ENCODE peak calls at places on chromosomes 13 and 19, in six cellular contexts. F, N, W, C, J and B are unnamed samples.

GRCh38 chr19:51081476-51081875 is 1.2 kb downstream of the KLK14 start:
- DNase-seq in F (no peak), W (no peak), N (no peak), C (no peak), J (no peak), B (no peak)

GRCh38 chr19:18112989-18113478 is 15.5 kb downstream of the MAST3 start:
- DNase-seq in C (peak), J (no peak), N (peak), F (peak), W (no peak), B (peak)

GRCh38 chr19:18023596-18024212 is 15.7 kb downstream of the ARRDC2 start:
- DNase-seq in J (no peak), F (peak), N (no peak), W (no peak), C (peak), B (no peak)

GRCh38 chr13:47170971-47171370 is 274.1 kb upstream of the HTR2A start:
- DNase-seq in N (no peak), C (no peak), J (no peak), W (no peak), F (no peak), B (no peak)

GRCh38 chr19:42571136-42571535 is 23.6 kb downstream of the CEACAM8 start:
- DNase-seq in W (no peak), J (no peak), F (no peak), C (no peak), N (no peak), B (no peak)

GRCh38 chr13:97982286-97982685 is 28.8 kb downstream of the IPO5 start:
- DNase-seq in F (no peak), J (no peak), C (no peak), W (no peak), N (no peak), B (no peak)

GRCh38 chr19:7349961-7350711 is 1.4 kb downstream of the ARHGEF18 start:
- DNase-seq in C (no peak), F (no peak), N (no peak), J (no peak), W (no peak), B (no peak)

GRCh38 chr19:33535176-33535575 is 13.6 kb upstream of the PEPD start:
- DNase-seq in F (no peak), J (no peak), W (no peak), N (no peak), C (no peak), B (no peak)

GRCh38 chr19:58181902-58182576 is 822 bp upstream of the ZNF274 start:
- DNase-seq in C (no peak), F (no peak), J (no peak), N (no peak), W (no peak), B (no peak)

GRCh38 chr19:30170081-30170480 is 202.1 kb upstream of the ZNF536 start:
- DNase-seq in J (no peak), F (no peak), W (no peak), C (no peak), N (no peak), B (no peak)

DNA sequence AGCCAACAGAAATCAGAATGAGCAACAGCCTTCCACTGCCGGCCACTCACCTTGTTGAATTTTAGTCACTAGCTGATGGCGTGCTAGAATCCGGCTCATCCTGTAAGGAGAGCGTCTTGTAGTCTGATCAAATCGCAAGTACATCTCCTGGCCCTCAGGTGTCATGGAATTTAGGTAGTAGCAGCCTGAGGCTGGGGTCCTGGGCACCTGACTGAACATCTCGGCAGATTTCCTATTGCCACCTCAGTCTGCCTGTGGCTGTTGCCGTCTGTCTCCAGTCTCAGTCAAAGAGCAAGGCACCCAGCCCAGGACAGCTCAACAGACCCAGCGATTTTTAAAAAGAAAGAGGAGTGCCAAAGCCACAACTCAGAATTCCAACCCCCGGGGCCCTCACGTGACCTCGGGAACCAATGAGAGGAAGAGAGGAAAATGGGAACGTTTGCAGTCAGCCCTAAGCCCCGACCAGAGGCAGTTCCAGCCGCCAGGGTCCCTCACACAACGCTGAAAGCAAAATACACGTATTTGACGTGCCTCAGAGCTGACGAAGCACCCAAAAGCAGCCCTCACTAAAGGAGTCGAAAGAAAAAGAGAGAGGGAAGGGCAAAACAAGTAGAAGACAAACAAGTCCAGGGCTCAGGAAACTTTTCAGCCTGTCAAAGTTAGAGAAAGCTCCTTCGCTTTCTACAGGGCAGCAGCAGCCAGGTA is at the start of gene STARD13:
- DNase-seq in W (peak), J (peak), N (peak), C (peak), F (peak), B (peak)
- TF ChIP-seq CTCF in W (peak), J (peak), N (peak), C (peak), F (peak), B (peak)

GRCh38 chr13:21909331-21909730 is 238.5 kb downstream of the FGF9 start:
- DNase-seq in N (no peak), C (no peak), W (no peak), F (no peak), J (no peak), B (no peak)

GRCh38 chr13:21917046-21918010 is 246.5 kb downstream of the FGF9 start:
- DNase-seq in W (no peak), J (no peak), F (no peak), C (no peak), N (no peak), B (no peak)

GRCh38 chr13:21911916-21912315 is 241.0 kb downstream of the FGF9 start:
- DNase-seq in F (no peak), J (no peak), C (no peak), W (no peak), N (no peak), B (no peak)

DNA sequence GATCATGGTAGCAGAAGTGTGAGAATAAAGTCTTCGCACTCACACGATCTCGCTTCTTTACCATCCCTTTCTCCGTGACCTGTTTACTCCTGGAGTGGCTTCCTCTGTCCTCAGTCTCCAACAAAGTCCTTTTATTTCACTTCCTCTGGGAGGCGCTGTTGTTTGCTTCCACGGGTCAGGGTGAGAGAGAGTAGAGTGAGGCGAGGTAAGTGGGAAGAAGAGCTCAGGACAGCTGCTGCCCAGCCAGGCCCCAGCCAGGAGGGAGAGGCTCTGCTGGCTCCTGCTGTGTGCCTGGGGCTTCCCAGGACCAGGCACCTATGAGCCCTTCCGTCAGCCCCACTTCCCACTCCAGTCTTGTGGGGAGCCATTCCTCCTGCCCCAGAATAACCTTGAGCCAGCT is 242.1 kb downstream of the FGF9 start:
- DNase-seq in C (no peak), J (no peak), W (no peak), N (no peak), F (peak), B (no peak)
- TF ChIP-seq CTCF in C (no peak), J (no peak), W (no peak), N (no peak), F (no peak), B (no peak)

GRCh38 chr13:106804996-106805395 is 237.1 kb upstream of the ARGLU1 start:
- DNase-seq in J (no peak), F (no peak), C (no peak), W (no peak), N (no peak), B (no peak)
- TF ChIP-seq CTCF in J (no peak), F (no peak), C (no peak), W (no peak), N (no peak), B (no peak)

DNA sequence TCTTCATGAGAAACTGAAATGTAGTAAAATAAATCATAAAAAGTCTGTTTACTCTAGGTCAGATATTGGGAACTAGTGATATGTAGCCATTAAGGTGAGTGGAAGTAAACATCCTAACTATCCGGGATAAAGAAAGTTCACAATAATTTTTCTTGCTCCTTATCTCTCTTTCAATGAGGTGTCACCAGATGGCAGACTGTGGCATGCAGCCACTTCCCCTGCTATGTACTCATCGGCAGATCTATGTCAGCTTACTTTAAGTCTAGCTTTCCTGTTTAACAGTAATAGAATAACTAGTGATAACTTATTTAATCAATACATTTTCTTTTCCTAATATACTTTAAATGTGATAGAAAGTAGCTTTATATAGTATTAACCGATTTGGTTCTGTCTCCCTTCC is 181.9 kb downstream of the NDFIP2 start:
- DNase-seq in W (no peak), N (no peak), F (no peak), C (no peak), J (no peak), B (no peak)
- TF ChIP-seq CTCF in W (no peak), N (peak), F (no peak), C (no peak), J (no peak), B (no peak)

GRCh38 chr19:16660763-16661479 is at the start of gene TMEM38A:
- DNase-seq in W (no peak), N (peak), J (no peak), F (peak), C (peak), B (no peak)

GRCh38 chr19:16661480-16662034 is 618 bp downstream of the TMEM38A start:
- DNase-seq in W (peak), C (peak), F (peak), J (no peak), N (peak), B (no peak)

GRCh38 chr19:16659464-16659831 is 496 bp downstream of the SMIM7 start:
- DNase-seq in F (no peak), N (no peak), W (no peak), C (no peak), J (no peak), B (no peak)

GRCh38 chr19:16657384-16657783 is 2.6 kb downstream of the SMIM7 start:
- DNase-seq in J (no peak), C (no peak), W (no peak), N (no peak), F (no peak), B (no peak)

GRCh38 chr19:16659832-16660708 is at the start of gene SMIM7:
- DNase-seq in C (peak), N (peak), J (peak), W (peak), F (peak), B (peak)
- TF ChIP-seq CTCF in C (peak), N (peak), J (no peak), W (no peak), F (peak), B (peak)

DNA sequence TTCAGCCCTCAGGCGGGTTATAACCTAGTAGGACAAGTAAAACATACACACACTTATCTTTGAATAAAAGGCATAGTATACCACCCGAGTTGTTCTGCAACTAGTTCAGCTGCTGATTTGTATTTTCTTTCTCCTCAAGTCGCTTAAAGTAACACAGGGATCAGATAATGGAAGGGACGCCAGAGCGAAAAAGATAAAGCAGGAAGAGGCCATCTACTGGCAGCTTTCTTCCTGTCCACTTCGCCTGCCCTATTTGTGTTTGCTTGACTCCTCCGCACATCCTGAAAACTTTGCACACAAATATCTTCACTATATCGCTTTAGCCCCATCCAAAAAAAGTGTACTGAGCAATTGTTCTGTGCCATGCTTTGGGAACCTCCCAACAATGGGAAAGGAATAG is 238.0 kb upstream of the SOX21 start:
- DNase-seq in F (no peak), J (no peak), C (no peak), W (no peak), N (peak), B (no peak)
- TF ChIP-seq CTCF in F (no peak), J (no peak), C (no peak), W (no peak), N (peak), B (no peak)

DNA sequence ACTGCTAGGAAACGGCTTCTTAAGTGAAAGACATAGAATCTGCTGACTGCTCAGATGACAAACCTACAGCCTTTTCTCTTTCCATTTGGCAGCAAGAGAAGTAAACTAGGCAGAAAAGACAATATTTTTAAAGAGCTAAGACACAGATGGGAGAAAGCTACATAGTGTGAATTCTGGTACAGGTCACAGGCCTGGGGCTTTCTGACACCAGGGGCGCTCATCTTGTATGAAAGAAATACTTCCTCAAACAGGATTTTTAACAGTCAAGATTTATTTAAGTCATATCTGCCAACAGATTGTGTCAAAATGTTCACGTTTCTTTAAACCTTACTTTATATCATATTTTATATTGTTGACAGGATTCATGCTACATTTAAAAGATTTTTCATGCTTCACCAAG is 78.4 kb downstream of the MIPEP start:
- DNase-seq in W (no peak), F (peak), C (no peak), J (no peak), N (no peak), B (no peak)
- TF ChIP-seq CTCF in W (no peak), F (peak), C (no peak), J (peak), N (no peak), B (no peak)

GRCh38 chr19:45253396-45254027 is 2.4 kb downstream of the MARK4 start:
- DNase-seq in N (no peak), J (no peak), F (no peak), C (no peak), W (no peak), B (no peak)

GRCh38 chr19:45250832-45251451 is at the start of gene MARK4:
- DNase-seq in F (peak), W (no peak), J (no peak), N (peak), C (no peak), B (peak)

GRCh38 chr19:45250216-45250831 is 747 bp upstream of the MARK4 start:
- DNase-seq in J (no peak), W (no peak), F (no peak), N (no peak), C (no peak), B (no peak)

GRCh38 chr19:45249261-45250033 is 1.6 kb upstream of the MARK4 start:
- DNase-seq in N (no peak), F (no peak), J (no peak), W (no peak), C (no peak), B (no peak)

DNA sequence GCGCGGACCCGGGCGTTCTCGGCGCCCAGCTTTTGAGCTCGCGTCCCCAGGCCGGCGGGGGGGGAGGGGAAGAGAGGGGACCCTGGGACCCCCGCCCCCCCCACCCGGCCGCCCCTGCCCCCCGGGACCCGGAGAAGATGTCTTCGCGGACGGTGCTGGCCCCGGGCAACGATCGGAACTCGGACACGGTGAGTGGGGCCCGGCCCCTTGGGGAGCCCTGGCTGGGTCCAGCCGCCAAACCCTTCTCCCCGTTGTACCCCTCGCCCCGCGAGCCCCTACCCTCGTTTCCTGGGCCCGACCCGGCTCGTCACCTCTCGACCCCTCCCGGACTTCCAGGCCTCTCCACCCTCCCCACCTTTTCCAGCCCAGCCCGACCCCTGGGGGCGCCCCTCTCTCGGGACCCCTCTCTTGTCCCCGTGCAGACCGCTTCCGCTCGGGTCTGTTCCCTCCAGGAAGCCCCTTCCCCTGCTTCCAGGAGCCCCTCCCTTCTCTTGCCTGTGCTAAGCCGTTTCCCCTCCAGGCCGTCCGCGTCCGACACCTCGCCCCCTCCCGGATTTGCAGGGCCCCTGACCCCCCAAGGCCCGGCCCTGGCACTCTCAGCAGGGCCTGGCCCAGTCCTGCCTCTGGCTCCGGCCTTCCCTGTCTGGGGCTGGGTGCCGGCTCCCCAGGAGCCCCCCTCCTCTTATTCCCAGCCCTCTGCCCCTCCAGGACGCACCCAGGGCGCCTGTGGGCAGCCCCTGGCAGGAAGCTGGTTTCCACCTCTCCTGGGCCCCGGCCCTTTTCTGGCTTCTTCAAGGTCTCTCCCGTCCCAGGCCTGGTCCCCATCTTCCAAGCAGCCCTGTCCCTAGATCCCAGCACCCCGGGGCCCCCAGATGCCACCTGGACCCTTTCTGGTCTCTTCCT is 632 bp downstream of the MARK4 start:
- DNase-seq in F (peak), N (peak), C (no peak), W (no peak), J (no peak), B (no peak)
- TF ChIP-seq CTCF in F (no peak), N (no peak), C (no peak), W (no peak), J (no peak), B (no peak)

DNA sequence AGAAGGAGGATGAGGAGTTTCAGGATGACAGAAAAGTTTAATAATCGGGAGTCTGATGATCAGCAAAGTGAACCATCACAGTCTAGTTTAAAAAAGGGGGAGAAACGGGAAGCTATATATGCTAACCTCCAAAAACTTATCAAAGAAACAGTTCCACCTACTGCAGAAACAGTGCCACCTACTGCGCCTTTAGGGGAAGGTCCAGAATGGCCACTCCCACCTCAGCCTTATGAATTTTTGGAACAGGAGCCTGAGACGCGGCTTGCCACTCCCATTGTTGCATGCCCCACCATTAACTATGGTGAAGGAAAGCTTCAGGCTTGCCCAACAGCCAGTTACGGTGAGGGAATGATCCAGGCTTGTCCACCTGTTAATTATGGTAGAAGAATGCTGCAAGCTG is 929.0 kb downstream of the SLITRK6 start:
- DNase-seq in N (no peak), J (no peak), F (no peak), W (no peak), C (no peak), B (no peak)
- TF ChIP-seq CTCF in N (no peak), J (no peak), F (peak), W (no peak), C (no peak), B (no peak)